ENCODE peak calls at places on chromosome 16, in ten cellular contexts. P is NCI-H460; W is stimulated activated CD8-positive, alpha-beta memory T cell treated with anti-CD3 and anti-CD28 coated beads, Interleukin-4, amount 100 ng/mL, for 24 hours; U is EL; D is upper lobe of right lung; S is substantia nigra; E is natural killer cell; I is fibroblast of the conjunctiva; K is ACHN; L is CD14-positive monocyte. X is an unnamed sample.

GRCh38 chr16:29030086-29030840 is 45.4 kb downstream of the LAT start:
- DNase-seq in E (no peak), K (no peak), I (no peak), L (no peak), W (no peak), S (no peak), P (no peak), D (peak; percentile 17), U (no peak), X (no peak)

GRCh38 chr16:79605999-79606398 is 5.5 kb upstream of the MAF start:
- DNase-seq in L (no peak), U (no peak), S (no peak), E (no peak), D (no peak), W (no peak), P (no peak), I (no peak), K (no peak), X (peak; percentile 17)

GRCh38 chr16:50839920-50840729 is 98.2 kb downstream of the CYLD start:
- DNase-seq in E (no peak), I (no peak), D (no peak), W (no peak), L (no peak), P (no peak), K (no peak), U (no peak), S (no peak), X (no peak)

GRCh38 chr16:89019511-89019910 is 42.5 kb upstream of the CBFA2T3 start:
- DNase-seq in U (no peak), L (peak; percentile 24), K (no peak), S (no peak), E (no peak), P (no peak), W (no peak), D (no peak), I (no peak), X (no peak)

GRCh38 chr16:4743217-4743897 is 9.0 kb downstream of the DNAAF8 start:
- DNase-seq in L (no peak), W (no peak), S (no peak), P (no peak), K (no peak), I (no peak), E (no peak), U (no peak), D (no peak), X (no peak)

GRCh38 chr16:79891458-79891857 is 290.9 kb upstream of the MAF start:
- DNase-seq in S (no peak), D (no peak), P (no peak), W (no peak), U (no peak), I (no peak), E (no peak), K (no peak), L (no peak), X (no peak)

GRCh38 chr16:89360760-89361435 is 129.5 kb downstream of the ANKRD11 start:
- DNase-seq in D (peak; percentile 70), U (no peak), S (no peak), I (no peak), W (peak; percentile 64), L (peak; percentile 59), E (peak; percentile 64), P (no peak), K (no peak), X (no peak)

GRCh38 chr16:87581867-87582220 is 20.5 kb upstream of the JPH3 start:
- DNase-seq in W (no peak), L (no peak), S (no peak), U (peak; percentile 97), P (peak; percentile 86), D (no peak), I (peak; percentile 97), E (no peak), K (peak; percentile 99), X (peak; percentile 96)

GRCh38 chr16:87016636-87017035 is 300.6 kb downstream of the C16orf95 start:
- DNase-seq in I (no peak), U (no peak), L (no peak), K (no peak), D (no peak), E (no peak), P (no peak), W (no peak), S (no peak), X (no peak)

GRCh38 chr16:56102159-56102798 is 89.0 kb upstream of the GNAO1 start:
- DNase-seq in U (peak; percentile 22), K (no peak), P (no peak), W (no peak), I (no peak), D (no peak), S (peak; percentile 48), L (no peak), E (no peak), X (no peak)

GRCh38 chr16:25177831-25178688 is 38.7 kb upstream of the AQP8 start:
- DNase-seq in L (no peak), U (no peak), D (peak; percentile 64), P (no peak), I (no peak), W (no peak), K (no peak), E (no peak), S (no peak), X (no peak)

GRCh38 chr16:89737341-89738071 is 16.2 kb downstream of the ZNF276 start:
- DNase-seq in S (no peak), L (no peak), E (peak; percentile 35), I (no peak), K (no peak), D (no peak), P (no peak), U (no peak), W (no peak), X (no peak)

GRCh38 chr16:11135167-11135973 is 120.6 kb downstream of the SOCS1 start:
- DNase-seq in P (no peak), I (peak; percentile 43), U (peak; percentile 73), E (no peak), S (no peak), K (no peak), L (peak; percentile 61), W (no peak), D (no peak), X (peak; percentile 59)

GRCh38 chr16:68754117-68754792 is 17.2 kb downstream of the CDH1 start:
- DNase-seq in E (no peak), S (no peak), D (no peak), P (no peak), W (no peak), I (no peak), L (no peak), K (no peak), U (no peak), X (no peak)

GRCh38 chr16:22217890-22218730 is 12.0 kb downstream of the EEF2K start:
- DNase-seq in K (peak; percentile 41), U (no peak), D (no peak), L (no peak), S (no peak), E (no peak), W (no peak), P (no peak), I (no peak), X (no peak)